ENCODE peak calls at places on chromosome 10, in six cellular contexts. N, P, A, W, H and Q are unnamed samples.
A peak's percentile ranks its signal among the peaks of the same experiment; 100 is the strongest.

GRCh38 chr10:10579709-10580108 is 438.0 kb upstream of the CELF2 start:
- DNase-seq in N (no peak), P (no peak), A (no peak), W (no peak), H (no peak), Q (no peak)

GRCh38 chr10:31678573-31679122 is 250.0 kb downstream of the ARHGAP12 start:
- DNase-seq in N (no peak), P (no peak), A (no peak), W (no peak), H (peak; percentile 51), Q (no peak)

GRCh38 chr10:118500477-118501104 is 94.9 kb downstream of the PRLHR start:
- DNase-seq in N (peak; percentile 84), P (no peak), A (no peak), W (no peak), H (no peak), Q (no peak)

GRCh38 chr10:29646960-29647431 is 12.2 kb upstream of the SVIL start:
- DNase-seq in N (no peak), P (no peak), A (no peak), W (no peak), H (peak; percentile 66), Q (no peak)

GRCh38 chr10:128211953-128212727 is 85.9 kb upstream of the MKI67 start:
- DNase-seq in N (no peak), P (peak; percentile 2), A (peak; percentile 85), W (peak; percentile 90), H (peak; percentile 53), Q (peak; percentile 88)

GRCh38 chr10:59967079-59967478 is 60.7 kb upstream of the CCDC6 start:
- DNase-seq in N (no peak), P (no peak), A (no peak), W (no peak), H (no peak), Q (no peak)

GRCh38 chr10:79445708-79446450 is 455 bp upstream of the ZCCHC24 start:
- DNase-seq in N (peak; percentile 100), P (peak; percentile 97), A (peak; percentile 92), W (peak; percentile 89), H (peak; percentile 99), Q (peak; percentile 98)

GRCh38 chr10:24238527-24239247 is 29.7 kb downstream of the KIAA1217 start:
- DNase-seq in N (no peak), P (no peak), A (no peak), W (no peak), H (no peak), Q (no peak)

GRCh38 chr10:99431190-99431549 is 746 bp upstream of the GOT1 start:
- DNase-seq in N (no peak), P (no peak), A (no peak), W (peak; percentile 45), H (peak; percentile 58), Q (no peak)

GRCh38 chr10:11683529-11684320 is 58.5 kb upstream of the ECHDC3 start:
- DNase-seq in N (no peak), P (no peak), A (no peak), W (no peak), H (no peak), Q (no peak)

GRCh38 chr10:42864575-42864974 is 82.0 kb downstream of the BMS1 start:
- DNase-seq in N (peak; percentile 84), P (no peak), A (no peak), W (no peak), H (no peak), Q (no peak)

GRCh38 chr10:123045961-123046731 is 37.3 kb downstream of the ACADSB start:
- DNase-seq in N (no peak), P (no peak), A (no peak), W (no peak), H (no peak), Q (no peak)

GRCh38 chr10:43284341-43284910 is 17.6 kb upstream of the RASGEF1A start:
- DNase-seq in N (no peak), P (no peak), A (no peak), W (no peak), H (no peak), Q (no peak)

GRCh38 chr10:69645296-69645665 is 15.2 kb downstream of the FAM241B start:
- DNase-seq in N (no peak), P (no peak), A (no peak), W (no peak), H (no peak), Q (no peak)

GRCh38 chr10:1138529-1138928 is 82.3 kb downstream of the WDR37 start:
- DNase-seq in N (no peak), P (no peak), A (no peak), W (no peak), H (no peak), Q (no peak)

GRCh38 chr10:4196948-4197390 is 412.0 kb upstream of the KLF6 start:
- DNase-seq in N (no peak), P (no peak), A (no peak), W (no peak), H (peak; percentile 34), Q (no peak)

GRCh38 chr10:125260260-125260659 is 99.9 kb upstream of the CTBP2 start:
- DNase-seq in N (peak; percentile 31), P (no peak), A (no peak), W (no peak), H (no peak), Q (peak; percentile 25)

GRCh38 chr10:75294031-75294437 is 58.3 kb upstream of the COMTD1 start:
- DNase-seq in N (no peak), P (no peak), A (no peak), W (no peak), H (no peak), Q (peak; percentile 51)

GRCh38 chr10:22659901-22660300 is 54.5 kb downstream of the PIP4K2A start:
- DNase-seq in N (no peak), P (no peak), A (no peak), W (no peak), H (no peak), Q (no peak)

GRCh38 chr10:112404612-112405011 is 30.7 kb downstream of the ACSL5 start:
- DNase-seq in N (no peak), P (no peak), A (no peak), W (no peak), H (no peak), Q (no peak)

GRCh38 chr10:11789294-11789693 is 33.9 kb upstream of the PROSER2 start:
- DNase-seq in N (no peak), P (no peak), A (no peak), W (no peak), H (no peak), Q (no peak)

GRCh38 chr10:69494626-69495558 is 43.6 kb downstream of the TSPAN15 start:
- DNase-seq in N (no peak), P (no peak), A (peak; percentile 51), W (no peak), H (no peak), Q (no peak)

GRCh38 chr10:62492012-62492869 is 118.1 kb downstream of the ZNF365 start:
- DNase-seq in N (peak; percentile 24), P (no peak), A (no peak), W (no peak), H (peak; percentile 93), Q (no peak)

DNA sequence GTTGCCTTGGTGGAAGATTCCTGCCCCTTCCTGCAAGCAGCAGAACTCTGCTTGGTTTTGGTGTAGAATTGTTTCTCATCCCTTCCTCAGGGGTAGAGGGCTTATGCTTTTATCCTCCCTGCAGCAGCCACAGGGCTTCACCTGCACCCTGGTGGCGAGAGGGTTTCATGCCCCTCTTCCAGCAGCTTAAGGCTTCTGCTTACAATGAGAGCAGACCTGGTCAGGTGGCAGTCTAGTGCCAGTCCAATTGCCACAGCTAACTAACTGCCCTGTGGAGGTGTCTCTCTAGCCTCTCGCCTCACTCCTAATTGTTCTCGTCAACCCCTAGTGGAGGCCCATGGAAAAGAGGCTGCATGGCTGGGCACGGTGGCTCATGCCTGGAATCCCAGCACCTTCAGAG is 19.3 kb downstream of the ACBD7 start:
- DNase-seq in N (no peak), P (no peak), A (no peak), W (no peak), H (no peak), Q (no peak)
- TF ChIP-seq CTCF in N (no peak), P (no peak), A (no peak), W (no peak), H (no peak), Q (no peak)

GRCh38 chr10:8719971-8720370 is 665.5 kb downstream of the GATA3 start:
- DNase-seq in N (no peak), P (no peak), A (no peak), W (no peak), H (no peak), Q (no peak)
- TF ChIP-seq CTCF in N (no peak), P (no peak), A (no peak), W (no peak), H (no peak), Q (no peak)

DNA sequence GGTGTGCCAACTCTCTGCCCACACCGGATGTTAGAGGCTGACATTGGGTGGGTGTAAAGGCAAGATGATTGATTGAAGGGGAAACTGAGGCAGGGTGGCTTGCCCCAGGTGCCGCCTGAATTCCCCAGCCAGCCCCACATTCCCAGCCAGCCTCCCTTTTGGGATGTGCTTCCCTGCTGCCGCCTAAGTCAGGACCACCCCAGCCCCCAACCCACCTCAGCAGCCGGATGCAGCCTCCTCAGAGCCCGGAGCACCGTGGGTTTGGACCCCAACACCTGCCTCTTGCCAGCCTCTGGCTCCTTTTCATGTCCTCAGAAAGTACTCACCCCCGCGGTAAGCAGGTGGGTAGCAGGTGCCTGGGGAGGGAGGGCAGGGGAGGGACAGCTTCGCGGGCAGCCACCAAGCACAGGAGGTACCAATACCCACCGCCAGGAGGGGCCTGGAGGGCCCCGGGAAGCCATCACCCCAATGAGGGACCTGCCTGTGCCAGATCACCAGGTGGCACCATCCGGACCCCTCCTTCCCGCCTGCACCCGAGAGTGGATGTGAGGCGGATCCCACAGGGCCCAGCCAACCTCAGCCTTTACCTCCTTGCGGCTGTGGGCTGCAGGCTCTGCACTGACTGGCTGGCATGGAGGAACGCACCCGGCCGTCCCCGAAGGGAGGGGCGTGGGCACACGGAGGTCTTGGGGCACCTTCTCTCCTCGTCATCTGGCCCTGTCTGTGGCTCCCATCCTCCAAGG is 60.5 kb downstream of the PWWP2B start:
- DNase-seq in N (no peak), P (no peak), A (no peak), W (peak; percentile 18), H (no peak), Q (no peak)
- TF ChIP-seq CTCF in N (no peak), P (peak; percentile 23), A (no peak), W (no peak), H (peak; percentile 19), Q (no peak)

GRCh38 chr10:15724683-15725082 is 5.0 kb upstream of the ITGA8 start:
- DNase-seq in N (no peak), P (no peak), A (no peak), W (no peak), H (no peak), Q (no peak)

GRCh38 chr10:15729890-15730289 is 10.2 kb upstream of the ITGA8 start:
- DNase-seq in N (peak; percentile 26), P (no peak), A (no peak), W (no peak), H (no peak), Q (no peak)

GRCh38 chr10:15730341-15730740 is 10.6 kb upstream of the ITGA8 start:
- DNase-seq in N (no peak), P (no peak), A (no peak), W (no peak), H (no peak), Q (no peak)

GRCh38 chr10:15726042-15726441 is 6.3 kb upstream of the ITGA8 start:
- DNase-seq in N (no peak), P (no peak), A (no peak), W (no peak), H (no peak), Q (no peak)

DNA sequence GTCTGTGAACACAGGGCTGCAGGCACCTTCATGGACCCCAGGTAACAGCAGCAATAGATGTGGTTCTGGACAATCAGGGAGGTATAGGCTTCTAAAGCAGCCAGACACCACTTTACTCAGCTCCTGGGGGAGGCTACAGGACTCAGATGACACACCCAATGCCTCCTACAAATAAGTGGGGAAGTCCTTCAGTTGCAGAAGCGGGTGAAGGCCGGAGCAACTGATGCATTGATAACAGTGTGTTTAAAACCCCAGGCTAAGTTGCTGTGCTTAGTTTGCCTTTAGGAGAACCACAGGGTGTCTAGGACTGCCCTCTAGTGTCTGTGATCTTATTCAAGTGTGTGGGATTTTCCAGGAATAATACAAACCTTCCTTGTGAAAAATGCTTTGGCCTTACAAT is 5.9 kb upstream of the ITGA8 start:
- DNase-seq in N (peak; percentile 37), P (peak; percentile 38), A (peak; percentile 21), W (no peak), H (peak; percentile 72), Q (no peak)
- TF ChIP-seq CTCF in N (peak; percentile 68), P (peak; percentile 75), A (peak; percentile 69), W (no peak), H (peak; percentile 86), Q (peak; percentile 76)